ENCODE peak calls at places on chromosome 21, in seven cellular contexts. I, Q, F, P, R, D and Y are unnamed samples.

GRCh38 chr21:39347537-39347936 is 1.4 kb downstream of the HMGN1 start:
- DNase-seq in I (no peak), Q (no peak), F (no peak), P (no peak), R (no peak), D (no peak), Y (no peak)

GRCh38 chr21:29641001-29641634 is 298.7 kb downstream of the GRIK1 start:
- DNase-seq in I (no peak), Q (no peak), F (no peak), P (no peak), R (no peak), D (no peak), Y (no peak)

GRCh38 chr21:43333301-43334062 is 93.4 kb downstream of the SIK1 start:
- DNase-seq in I (no peak), Q (peak), F (peak), P (peak), R (peak), D (peak), Y (peak)

GRCh38 chr21:17585875-17586450 is 26.7 kb downstream of the BTG3 start:
- DNase-seq in I (peak), Q (peak), F (no peak), P (no peak), R (peak), D (peak), Y (peak)

GRCh38 chr21:39348040-39348354 is 891 bp downstream of the HMGN1 start:
- DNase-seq in I (no peak), Q (no peak), F (no peak), P (no peak), R (no peak), D (no peak), Y (no peak)

GRCh38 chr21:35011681-35012080 is 37.4 kb downstream of the RUNX1 start:
- DNase-seq in I (no peak), Q (peak), F (no peak), P (no peak), R (peak), D (no peak), Y (peak)

GRCh38 chr21:45404726-45405270 is at the start of gene COL18A1:
- DNase-seq in I (no peak), Q (peak), F (peak), P (peak), R (no peak), D (peak), Y (peak)

GRCh38 chr21:38619865-38620513 is 121.7 kb upstream of the ERG start:
- DNase-seq in I (no peak), Q (no peak), F (peak), P (no peak), R (peak), D (peak), Y (no peak)

GRCh38 chr21:38938343-38938742 is 132.6 kb downstream of the ETS2 start:
- DNase-seq in I (peak), Q (peak), F (no peak), P (no peak), R (no peak), D (peak), Y (peak)

GRCh38 chr21:43861716-43862115 is 3.3 kb upstream of the AGPAT3 start:
- DNase-seq in I (peak), Q (no peak), F (no peak), P (no peak), R (no peak), D (no peak), Y (no peak)

GRCh38 chr21:27045281-27045985 is 78.5 kb upstream of the ADAMTS5 start:
- DNase-seq in I (no peak), Q (no peak), F (no peak), P (no peak), R (no peak), D (no peak), Y (peak)

GRCh38 chr21:38170283-38170682 is 86.5 kb upstream of the KCNJ15 start:
- DNase-seq in I (no peak), Q (peak), F (no peak), P (peak), R (no peak), D (peak), Y (peak)

GRCh38 chr21:44929799-44930542 is 9.3 kb upstream of the ITGB2 start:
- DNase-seq in I (peak), Q (no peak), F (peak), P (no peak), R (no peak), D (no peak), Y (no peak)

GRCh38 chr21:29189358-29189757 is 58.9 kb downstream of the MAP3K7CL start:
- DNase-seq in I (no peak), Q (peak), F (no peak), P (no peak), R (no peak), D (peak), Y (no peak)

DNA sequence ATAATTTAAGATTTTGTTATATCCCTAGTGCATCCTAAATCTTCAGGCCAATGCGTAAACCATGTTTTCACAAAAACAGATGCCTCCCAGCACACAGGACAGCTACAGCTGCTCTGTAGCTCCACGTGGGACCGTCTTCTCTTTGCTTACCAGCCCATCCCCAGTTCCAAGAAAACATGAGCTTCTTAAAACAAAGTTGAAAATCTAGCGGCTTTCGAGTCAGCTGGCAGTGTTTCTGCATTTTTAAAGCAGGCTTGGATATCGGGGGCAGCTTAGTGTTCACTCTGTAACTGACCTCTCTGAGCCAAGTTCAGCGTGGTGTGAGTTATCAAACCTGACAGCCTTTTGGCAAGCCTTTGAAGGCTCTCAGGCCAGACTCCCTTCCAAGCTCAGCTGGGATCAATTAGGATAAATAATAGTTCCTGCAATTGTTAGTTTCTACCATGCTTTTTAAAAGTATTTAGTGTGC is 881.5 kb downstream of the LTN1 start:
- DNase-seq in I (no peak), Q (peak), F (peak), P (no peak), R (peak), D (peak), Y (peak)
- H3K4me3 ChIP-seq in I (no peak), Q (peak), F (peak), P (no peak), R (no peak), D (no peak), Y (no peak)

GRCh38 chr21:37060296-37060695 is 12.6 kb downstream of the PIGP start:
- DNase-seq in I (peak), Q (peak), F (no peak), P (no peak), R (peak), D (peak), Y (peak)
- TF ChIP-seq CTCF in I (no peak), Q (peak), F (no peak), P (no peak), R (peak), D (no peak), Y (no peak)

GRCh38 chr21:42069327-42069726 is 1.8 kb upstream of the UMODL1 start:
- DNase-seq in I (no peak), Q (no peak), F (no peak), P (no peak), R (no peak), D (no peak), Y (no peak)

GRCh38 chr21:42066521-42066920 is 4.6 kb upstream of the UMODL1 start:
- DNase-seq in I (peak), Q (no peak), F (no peak), P (no peak), R (no peak), D (no peak), Y (no peak)

GRCh38 chr21:42068256-42068545 is 2.9 kb upstream of the UMODL1 start:
- DNase-seq in I (no peak), Q (no peak), F (no peak), P (no peak), R (no peak), D (no peak), Y (no peak)

GRCh38 chr21:42067531-42068255 is 3.4 kb upstream of the UMODL1 start:
- DNase-seq in I (no peak), Q (no peak), F (no peak), P (no peak), R (no peak), D (no peak), Y (no peak)

DNA sequence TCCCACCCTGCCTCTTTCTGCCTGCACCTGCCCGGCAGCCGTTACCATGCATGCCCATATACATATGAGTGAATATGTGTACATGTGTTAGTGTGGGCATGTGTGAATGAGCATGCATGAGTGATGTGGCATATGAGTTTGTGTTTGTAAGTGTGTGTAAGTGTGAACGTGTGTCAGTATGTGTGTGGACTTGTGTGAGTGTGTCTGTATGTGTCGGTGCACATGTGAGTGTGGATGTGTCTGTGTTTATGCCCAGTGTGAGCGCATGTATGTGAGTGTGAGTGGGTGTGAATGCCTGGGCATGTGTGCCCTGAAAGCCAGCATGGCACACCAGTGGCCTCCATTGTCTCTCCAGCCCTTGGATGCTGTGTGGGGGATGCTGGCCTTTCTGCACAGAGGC is 2.5 kb upstream of the UMODL1 start:
- DNase-seq in I (no peak), Q (no peak), F (no peak), P (no peak), R (no peak), D (no peak), Y (no peak)
- H3K4me3 ChIP-seq in I (no peak), Q (no peak), F (no peak), P (no peak), R (no peak), D (no peak), Y (no peak)

GRCh38 chr21:31985398-31985797 is 112.6 kb downstream of the HUNK start:
- DNase-seq in I (no peak), Q (no peak), F (no peak), P (no peak), R (no peak), D (no peak), Y (no peak)
- TF ChIP-seq CTCF in I (no peak), Q (no peak), F (no peak), P (no peak), R (no peak), D (no peak), Y (no peak)